ENCODE peak calls at places on chromosomes 4 and X, in eight cellular contexts. V, T, G, X, R, K, Z and D are unnamed samples.

GRCh38 chrX:102129473-102129872 is 4.0 kb downstream of the TCEAL2 start:
- DNase-seq in K (no peak), X (no peak), V (no peak), R (no peak), G (no peak), Z (no peak), T (no peak), D (no peak)

GRCh38 chr4:41506071-41506470 is 31.9 kb upstream of the LIMCH1 start:
- DNase-seq in V (no peak), R (no peak), T (no peak), X (no peak), K (no peak), Z (no peak), G (no peak), D (no peak)

GRCh38 chr4:137641554-137641953 is 109.3 kb upstream of the PCDH18 start:
- DNase-seq in X (no peak), T (no peak), V (no peak), K (no peak), Z (no peak), G (no peak), R (no peak), D (no peak)

GRCh38 chr4:99645036-99645435 is 12.6 kb downstream of the C4orf54 start:
- DNase-seq in T (no peak), Z (no peak), V (no peak), G (no peak), R (no peak), K (no peak), X (no peak), D (no peak)

GRCh38 chrX:138986866-138987265 is 275.3 kb upstream of the FGF13 start:
- DNase-seq in T (no peak), R (no peak), K (no peak), X (no peak), V (no peak), Z (no peak), G (no peak), D (no peak)

GRCh38 chr4:139229534-139230039 is 50.4 kb downstream of the MGARP start:
- DNase-seq in K (no peak), Z (peak; percentile 47), X (no peak), G (no peak), V (no peak), T (no peak), R (no peak), D (no peak)

GRCh38 chrX:115226929-115227328 is 7.0 kb downstream of the LRCH2 start:
- DNase-seq in K (no peak), G (no peak), T (no peak), Z (no peak), V (peak; percentile 13), X (no peak), R (no peak), D (no peak)

GRCh38 chrX:42496239-42496638 is 281.7 kb downstream of the PPP1R2C start:
- DNase-seq in G (no peak), R (no peak), T (no peak), V (no peak), X (no peak), Z (no peak), K (no peak), D (no peak)

GRCh38 chr4:91330555-91331137 is 973.1 kb upstream of the GRID2 start:
- DNase-seq in G (no peak), X (no peak), K (no peak), T (no peak), Z (no peak), V (no peak), R (no peak), D (no peak)

GRCh38 chr4:8268901-8269534 is 536 bp upstream of the HTRA3 start:
- DNase-seq in K (no peak), X (no peak), T (no peak), R (no peak), Z (no peak), G (no peak), V (no peak), D (no peak)

GRCh38 chr4:90842960-90843359 is 715.8 kb downstream of the CCSER1 start:
- DNase-seq in X (no peak), Z (no peak), R (no peak), G (no peak), K (no peak), T (no peak), V (no peak), D (no peak)

GRCh38 chr4:43776371-43776770 is 672.2 kb downstream of the KCTD8 start:
- DNase-seq in V (no peak), T (no peak), R (no peak), Z (no peak), G (no peak), K (no peak), X (no peak), D (no peak)

GRCh38 chr4:99447079-99447478 is 11.9 kb upstream of the ADH7 start:
- DNase-seq in V (no peak), K (no peak), G (no peak), T (peak; percentile 10), X (no peak), Z (no peak), R (no peak), D (no peak)

GRCh38 chrX:114050075-114050796 is 533.6 kb upstream of the HTR2C start:
- DNase-seq in X (no peak), G (no peak), R (no peak), Z (no peak), V (no peak), K (no peak), T (no peak), D (no peak)

GRCh38 chr4:8705161-8706145 is 112.9 kb downstream of the CPZ start:
- DNase-seq in G (no peak), V (peak; percentile 15), Z (no peak), R (no peak), T (no peak), K (no peak), X (no peak), D (no peak)

GRCh38 chr4:186021461-186022167 is 47.3 kb upstream of the TLR3 start:
- DNase-seq in G (no peak), V (peak; percentile 73), K (no peak), T (no peak), R (no peak), X (no peak), Z (no peak), D (no peak)

GRCh38 chr4:153449338-153449737 is 16.8 kb upstream of the TMEM131L start:
- DNase-seq in V (no peak), X (no peak), T (no peak), Z (no peak), K (no peak), R (no peak), G (no peak), D (no peak)